ENCODE peak calls at places on chromosome 14, in ten cellular contexts. F is transverse colon, E is SK-N-SH, L is HCT116, Z is endothelial cell of umbilical vein, I is upper lobe of left lung, W is HepG2, Q is prostate gland, O is breast epithelium, T is sigmoid colon. K is an unnamed sample.

GRCh38 chr14:49598479-49599301 is at the start of gene LRR1:
- DNase-seq in F (peak; percentile 88), E (peak; percentile 88), L (peak; percentile 69), Z (peak; percentile 90), I (peak; percentile 93), W (peak; percentile 76), Q (peak; percentile 80), O (peak; percentile 84), T (peak; percentile 89), K (peak; percentile 88)

GRCh38 chr14:101237241-101237616 is 324.1 kb upstream of the DIO3 start:
- DNase-seq in F (no peak), E (no peak), L (no peak), Z (no peak), I (no peak), W (no peak), Q (no peak), O (no peak), T (peak; percentile 47), K (no peak)

GRCh38 chr14:66038214-66038977 is 447.8 kb upstream of the CCDC196 start:
- DNase-seq in F (peak; percentile 11), E (no peak), L (no peak), Z (no peak), I (peak; percentile 64), W (peak; percentile 3), Q (no peak), O (no peak), T (peak; percentile 62), K (no peak)

GRCh38 chr14:31268216-31268615 is 60.6 kb upstream of the HECTD1 start:
- DNase-seq in F (no peak), E (no peak), L (no peak), Z (no peak), I (no peak), W (no peak), Q (no peak), O (no peak), T (no peak), K (no peak)

GRCh38 chr14:99565383-99565782 is 38.6 kb downstream of the CCDC85C start:
- DNase-seq in F (no peak), E (no peak), L (no peak), Z (no peak), I (no peak), W (no peak), Q (no peak), O (no peak), T (no peak), K (no peak)

GRCh38 chr14:40269436-40269835 is 837.2 kb upstream of the FBXO33 start:
- DNase-seq in F (no peak), E (no peak), L (no peak), Z (no peak), I (no peak), W (no peak), Q (no peak), O (no peak), T (no peak), K (no peak)

GRCh38 chr14:63223596-63223995 is 19.4 kb downstream of the RHOJ start:
- DNase-seq in F (no peak), E (no peak), L (no peak), Z (no peak), I (no peak), W (no peak), Q (no peak), O (no peak), T (no peak), K (no peak)

GRCh38 chr14:50997712-50998111 is 53.4 kb upstream of the PYGL start:
- DNase-seq in F (no peak), E (no peak), L (no peak), Z (no peak), I (no peak), W (peak; percentile 35), Q (no peak), O (no peak), T (no peak), K (no peak)

DNA sequence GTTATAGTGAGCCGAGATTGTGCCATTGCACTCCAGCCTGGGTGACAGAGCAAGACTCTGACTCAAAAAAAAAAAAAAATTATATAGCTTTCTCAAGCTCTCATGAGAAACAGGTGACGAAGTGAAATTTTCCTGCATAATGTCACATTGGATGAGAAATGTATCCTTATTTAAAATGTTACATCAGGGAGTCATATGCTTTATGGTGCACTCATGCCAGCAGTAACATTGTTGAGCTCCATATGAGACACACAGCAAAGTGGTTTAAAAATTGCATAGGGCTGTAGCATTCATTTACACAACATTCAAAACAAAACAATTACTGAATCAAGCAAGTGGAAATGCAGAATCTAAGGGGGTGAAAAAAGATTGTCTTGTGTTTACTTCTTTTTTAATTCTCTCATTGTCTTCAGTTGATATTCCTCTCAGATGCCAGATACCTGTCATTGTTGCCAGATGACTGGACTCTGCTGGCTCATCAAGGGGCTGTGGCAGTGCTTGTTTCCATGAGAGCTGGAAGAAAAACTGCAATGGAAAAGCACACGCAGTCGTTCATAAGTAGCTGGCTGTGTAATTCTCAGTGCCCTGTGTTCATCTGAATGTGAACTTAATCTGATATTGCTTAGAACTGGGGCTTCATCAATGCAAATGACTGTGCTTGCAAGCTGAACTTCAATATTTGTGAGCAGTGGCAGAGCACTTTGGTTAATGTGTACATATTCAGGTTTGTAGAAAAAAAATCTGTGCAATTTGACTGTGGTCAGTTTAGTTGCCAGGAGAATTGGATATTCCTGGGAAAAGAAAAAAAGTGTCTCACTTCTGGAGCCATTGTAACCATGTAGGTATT is 305.5 kb downstream of the RAD51B start:
- DNase-seq in F (no peak), E (no peak), L (no peak), Z (no peak), I (no peak), W (peak; percentile 20), Q (no peak), O (no peak), T (no peak), K (no peak)
- H3K27ac ChIP-seq in F (no peak overlapping the region), E (peak overlapping the region; percentile 88), L (peak overlapping the region; percentile 71), Z (no peak overlapping the region), I (no peak overlapping the region), W (no peak overlapping the region), Q (no peak overlapping the region), O (no peak overlapping the region), T (peak overlapping the region; percentile 71), K (no peak overlapping the region)

GRCh38 chr14:98171654-98172053 is 1100.3 kb downstream of the BCL11B start:
- DNase-seq in F (no peak), E (no peak), L (no peak), Z (no peak), I (no peak), W (no peak), Q (no peak), O (no peak), T (no peak), K (no peak)

GRCh38 chr14:98170580-98170979 is 1101.4 kb downstream of the BCL11B start:
- DNase-seq in F (no peak), E (no peak), L (no peak), Z (no peak), I (no peak), W (no peak), Q (no peak), O (no peak), T (no peak), K (no peak)

GRCh38 chr14:98173291-98173690 is 1098.7 kb downstream of the BCL11B start:
- DNase-seq in F (peak; percentile 55), E (no peak), L (no peak), Z (no peak), I (peak; percentile 28), W (no peak), Q (no peak), O (no peak), T (no peak), K (no peak)

GRCh38 chr14:98174031-98174430 is 1098.0 kb downstream of the BCL11B start:
- DNase-seq in F (no peak), E (no peak), L (no peak), Z (no peak), I (no peak), W (no peak), Q (no peak), O (no peak), T (no peak), K (no peak)

DNA sequence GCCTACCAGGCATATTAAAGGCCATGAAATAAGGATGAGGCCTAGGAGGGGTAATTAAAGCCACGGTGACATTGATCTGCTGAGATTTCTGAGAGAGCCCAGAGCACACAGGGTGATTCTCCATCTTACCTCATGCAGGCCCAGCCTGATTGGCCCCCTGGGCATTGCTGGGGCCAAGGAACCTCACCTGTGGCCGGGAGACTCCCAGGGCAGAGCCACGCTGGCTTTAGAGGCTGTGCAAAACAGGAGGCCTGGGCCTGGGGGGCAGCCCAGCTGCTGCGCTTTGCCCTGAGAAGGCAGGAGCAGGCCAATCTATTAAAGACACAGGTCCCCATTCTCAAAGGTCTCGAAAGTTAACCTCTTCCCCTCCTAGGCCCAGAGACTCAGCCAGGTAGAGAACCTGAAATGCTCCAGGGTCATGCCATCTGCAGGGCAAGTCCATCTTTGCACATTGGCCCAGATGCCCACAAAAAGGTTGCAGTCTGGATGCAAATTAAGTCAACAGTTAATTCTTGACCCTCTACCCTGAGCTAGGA is 1099.7 kb downstream of the BCL11B start:
- DNase-seq in F (no peak), E (no peak), L (no peak), Z (no peak), I (no peak), W (no peak), Q (no peak), O (no peak), T (no peak), K (no peak)
- H3K4me3 ChIP-seq in F (no peak overlapping the region), E (no peak overlapping the region), L (no peak overlapping the region), Z (no peak overlapping the region), I (no peak overlapping the region), W (no peak overlapping the region), Q (no peak overlapping the region), O (no peak overlapping the region), T (no peak overlapping the region), K (no peak overlapping the region)

DNA sequence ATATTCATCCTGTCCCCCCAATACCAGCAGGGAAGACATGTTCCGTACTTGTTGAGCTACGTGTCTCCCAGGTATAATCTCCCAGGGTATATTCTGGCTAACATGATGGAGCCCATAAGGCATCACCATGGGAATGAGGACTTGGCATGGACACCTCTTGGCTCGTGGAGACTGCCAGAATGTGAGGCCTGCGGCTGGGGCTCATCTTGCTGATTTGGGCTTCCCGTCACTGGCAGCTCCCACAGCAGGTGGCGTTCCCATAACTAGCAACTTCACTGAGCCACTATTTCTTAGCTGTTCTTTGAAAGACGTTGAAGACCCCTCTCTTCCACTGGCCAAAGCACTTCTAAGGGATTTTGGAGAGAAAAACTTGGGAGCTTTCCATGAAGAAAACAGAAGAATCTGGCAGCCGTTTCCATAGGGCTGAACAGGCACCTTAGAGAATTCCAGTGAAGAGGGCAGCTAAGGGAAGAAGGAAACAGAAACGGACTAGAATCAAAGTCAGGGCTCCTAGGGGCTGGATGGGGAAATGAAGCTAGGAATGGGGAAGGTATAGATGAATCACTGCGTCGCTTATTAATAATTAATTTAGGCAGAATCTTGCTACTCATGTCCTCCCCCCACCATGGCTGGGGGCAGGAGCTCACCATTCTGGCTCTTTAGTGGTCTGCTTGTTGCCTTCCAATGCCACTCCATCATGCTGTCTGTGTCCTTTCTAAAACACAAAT is 39.7 kb upstream of the FOS start:
- DNase-seq in F (no peak), E (no peak), L (no peak), Z (no peak), I (no peak), W (no peak), Q (peak; percentile 24), O (no peak), T (no peak), K (no peak)
- TF ChIP-seq POLR2AphosphoS5 in F (no peak), E (no peak), L (no peak), Z (no peak), I (no peak), W (no peak), Q (peak; percentile 5), O (no peak), T (no peak), K (no peak)

DNA sequence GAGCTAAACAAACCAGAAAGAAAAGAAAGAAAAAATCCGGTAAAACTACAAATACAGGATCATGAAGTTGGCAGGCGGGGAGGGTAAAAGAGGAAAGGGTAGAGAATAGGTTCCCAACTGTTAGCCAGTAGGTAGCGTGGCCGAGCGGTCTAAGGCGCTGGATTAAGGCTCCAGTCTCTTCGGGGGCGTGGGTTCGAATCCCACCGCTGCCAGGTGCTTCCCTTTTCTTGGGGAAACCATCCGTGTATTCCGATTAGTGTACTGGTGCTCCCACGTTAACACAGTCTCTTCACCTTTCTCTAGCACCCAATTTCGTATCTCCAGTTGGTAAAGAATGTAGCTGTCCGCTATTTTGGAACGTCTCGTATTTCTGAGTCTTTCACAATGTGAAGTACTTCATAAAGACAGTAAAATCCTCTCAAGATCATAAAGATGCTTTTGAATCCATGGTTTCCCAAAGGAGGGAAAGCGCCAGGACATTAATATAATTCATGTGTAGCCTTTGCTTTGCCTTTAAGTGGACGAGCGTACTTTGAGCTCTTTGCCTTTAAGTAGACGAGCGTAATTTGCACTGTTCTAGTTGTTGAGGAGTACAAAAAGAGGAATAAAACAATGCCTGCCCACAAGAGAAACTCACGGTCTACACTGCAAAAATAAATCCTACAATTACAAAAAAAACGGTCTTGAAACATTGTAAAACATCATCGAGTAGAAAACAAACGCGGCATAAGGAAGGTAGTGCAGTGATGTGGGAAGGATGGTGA is 19.0 kb upstream of the RNASE12 start:
- DNase-seq in F (peak; percentile 85), E (peak; percentile 66), L (no peak), Z (peak; percentile 79), I (peak; percentile 79), W (peak; percentile 81), Q (peak; percentile 80), O (peak; percentile 71), T (peak; percentile 91), K (peak; percentile 84)
- H3K27ac ChIP-seq in F (peak overlapping the region; percentile 62), E (no peak overlapping the region), L (peak overlapping the region; percentile 19), Z (no peak overlapping the region), I (peak overlapping the region; percentile 86), W (peak overlapping the region; percentile 38), Q (peak overlapping the region; percentile 76), O (peak overlapping the region; percentile 83), T (peak overlapping the region; percentile 78), K (peak overlapping the region; percentile 89)

K was measured in stomach.